ENCODE peak calls at places on chromosomes 13 and 19, in nine cellular contexts. X is NCI-H1092 treated with DMSO at 0.1 percent for 48 hours; E is choroid plexus epithelial cell; K is activated T-helper 9 cell treated with anti-CD3 and anti-CD28 coated beads, Interleukin-2, amount 50 U/mL, for 16 hours; Y is activated CD4-positive, alpha-beta T cell treated with anti-CD3 and anti-CD28 coated beads, Interleukin-2, amount 50 U/mL, for 4 hours; R is skeletal muscle cell; S is CD4-positive, alpha-beta T cell; D is posterior cingulate gyrus; C is PC-9. N is an unnamed sample.

GRCh38 chr13:51524846-51525566 is 59.3 kb upstream of the WDFY2 start:
- DNase-seq in X (no peak), E (peak; percentile 55), K (no peak), Y (no peak), R (no peak), S (no peak), D (no peak), C (no peak), N (no peak)

GRCh38 chr19:10784257-10784656 is 51.8 kb downstream of the TMED1 start:
- DNase-seq in X (no peak), E (no peak), K (no peak), Y (no peak), R (no peak), S (no peak), D (no peak), C (no peak), N (no peak)

GRCh38 chr19:4069331-4069959 is 2.7 kb upstream of the ZBTB7A start:
- DNase-seq in X (no peak), E (no peak), K (no peak), Y (peak; percentile 36), R (no peak), S (peak; percentile 55), D (no peak), C (no peak), N (no peak)

GRCh38 chr13:26919311-26919710 is 158.7 kb upstream of the GPR12 start:
- DNase-seq in X (no peak), E (no peak), K (no peak), Y (no peak), R (no peak), S (no peak), D (no peak), C (no peak), N (no peak)

GRCh38 chr13:99856021-99856420 is 115.5 kb downstream of the ZIC5 start:
- DNase-seq in X (no peak), E (no peak), K (no peak), Y (no peak), R (no peak), S (no peak), D (no peak), C (no peak), N (no peak)

GRCh38 chr19:14408641-14409120 is 10.5 kb downstream of the DDX39A start:
- DNase-seq in X (no peak), E (no peak), K (no peak), Y (no peak), R (no peak), S (no peak), D (no peak), C (no peak), N (no peak)

GRCh38 chr19:41263042-41263849 is 926 bp upstream of the HNRNPUL1 start:
- DNase-seq in X (peak; percentile 85), E (peak; percentile 88), K (peak; percentile 73), Y (peak; percentile 73), R (peak; percentile 73), S (peak; percentile 83), D (peak; percentile 95), C (no peak), N (peak; percentile 60)

GRCh38 chr19:5539431-5539833 is 28.3 kb downstream of the TINCR start:
- DNase-seq in X (no peak), E (no peak), K (no peak), Y (no peak), R (no peak), S (no peak), D (peak; percentile 85), C (no peak), N (no peak)

GRCh38 chr13:79354285-79354684 is 51.8 kb downstream of the RBM26 start:
- DNase-seq in X (no peak), E (no peak), K (no peak), Y (no peak), R (no peak), S (no peak), D (no peak), C (no peak), N (no peak)

GRCh38 chr19:39563408-39563807 is 23.4 kb upstream of the EID2 start:
- DNase-seq in X (no peak), E (peak; percentile 8), K (no peak), Y (no peak), R (no peak), S (no peak), D (no peak), C (peak; percentile 61), N (no peak)

GRCh38 chr19:43562698-43563241 is 12.6 kb downstream of the XRCC1 start:
- DNase-seq in X (peak; percentile 11), E (peak; percentile 89), K (peak; percentile 58), Y (peak; percentile 64), R (peak; percentile 28), S (peak; percentile 77), D (peak; percentile 97), C (no peak), N (peak; percentile 29)

GRCh38 chr19:39349326-39349725 is 7.1 kb downstream of the SAMD4B start:
- DNase-seq in X (no peak), E (no peak), K (no peak), Y (no peak), R (no peak), S (no peak), D (no peak), C (no peak), N (no peak)

GRCh38 chr19:44653977-44654784 is 10.5 kb downstream of the PVR start:
- DNase-seq in X (no peak), E (peak; percentile 63), K (peak; percentile 34), Y (peak; percentile 59), R (no peak), S (peak; percentile 74), D (peak; percentile 89), C (peak; percentile 84), N (peak; percentile 7)

GRCh38 chr13:113857531-113858195 is 6.2 kb downstream of the GAS6 start:
- DNase-seq in X (no peak), E (no peak), K (no peak), Y (no peak), R (no peak), S (no peak), D (peak; percentile 81), C (no peak), N (no peak)

GRCh38 chr19:50667177-50667758 is 18.0 kb downstream of the C19orf81 start:
- DNase-seq in X (no peak), E (no peak), K (no peak), Y (no peak), R (no peak), S (no peak), D (no peak), C (no peak), N (no peak)

GRCh38 chr13:19861762-19862161 is 1.7 kb downstream of the ZMYM5 start:
- DNase-seq in X (no peak), E (no peak), K (no peak), Y (no peak), R (no peak), S (no peak), D (no peak), C (no peak), N (no peak)

GRCh38 chr19:23521471-23521870 is 126.2 kb upstream of the ZNF91 start:
- DNase-seq in X (no peak), E (no peak), K (no peak), Y (no peak), R (no peak), S (no peak), D (no peak), C (no peak), N (no peak)

GRCh38 chr19:39110263-39110967 is 15.2 kb upstream of the PAK4 start:
- DNase-seq in X (peak; percentile 14), E (peak; percentile 56), K (peak; percentile 41), Y (peak; percentile 72), R (no peak), S (peak; percentile 73), D (peak; percentile 95), C (peak; percentile 65), N (peak; percentile 69)

GRCh38 chr19:2827840-2828489 is 8.3 kb downstream of the ZNF554 start:
- DNase-seq in X (no peak), E (no peak), K (no peak), Y (no peak), R (no peak), S (no peak), D (peak; percentile 22), C (no peak), N (no peak)

GRCh38 chr13:64551755-64552154 is 2678.4 kb downstream of the PCDH9 start:
- DNase-seq in X (no peak), E (peak; percentile 73), K (no peak), Y (no peak), R (peak; percentile 95), S (no peak), D (no peak), C (no peak), N (no peak)

GRCh38 chr19:3057275-3057714 is 5.0 kb downstream of the TLE5 start:
- DNase-seq in X (peak; percentile 92), E (peak; percentile 21), K (no peak), Y (no peak), R (peak; percentile 42), S (no peak), D (peak; percentile 95), C (peak; percentile 45), N (no peak)

GRCh38 chr19:4866595-4867424 is 657 bp downstream of the PLIN3 start:
- DNase-seq in X (no peak), E (peak; percentile 47), K (peak; percentile 15), Y (peak; percentile 42), R (no peak), S (peak; percentile 37), D (no peak), C (peak; percentile 35), N (peak; percentile 7)

GRCh38 chr13:36362914-36363313 is 16.7 kb upstream of the SPART start:
- DNase-seq in X (no peak), E (no peak), K (no peak), Y (no peak), R (no peak), S (no peak), D (no peak), C (no peak), N (no peak)

GRCh38 chr13:97266328-97266727 is 44.2 kb downstream of the MBNL2 start:
- DNase-seq in X (no peak), E (no peak), K (no peak), Y (no peak), R (no peak), S (no peak), D (no peak), C (no peak), N (no peak)

GRCh38 chr13:80742027-80742426 is 401.1 kb upstream of the SPRY2 start:
- DNase-seq in X (no peak), E (peak; percentile 13), K (no peak), Y (no peak), R (no peak), S (no peak), D (no peak), C (no peak), N (no peak)